ENCODE peak calls at places on chromosomes 12 and 14, in seven cellular contexts. J, V, P, U, D, O and M are unnamed samples.

GRCh38 chr12:120737557-120738251 is 12.1 kb downstream of the ACADS start:
- DNase-seq in J (no peak), V (peak; percentile 22), P (peak; percentile 81), U (no peak), D (no peak), O (peak; percentile 68), M (peak; percentile 74)

GRCh38 chr14:63362305-63362914 is 43.7 kb upstream of the GPHB5 start:
- DNase-seq in J (no peak), V (no peak), P (no peak), U (peak; percentile 62), D (no peak), O (no peak), M (peak; percentile 26)

GRCh38 chr12:112599871-112600270 is 181.1 kb downstream of the PTPN11 start:
- DNase-seq in J (no peak), V (no peak), P (no peak), U (no peak), D (peak; percentile 5), O (no peak), M (no peak)

GRCh38 chr12:104501115-104501514 is 44.4 kb downstream of the CHST11 start:
- DNase-seq in J (no peak), V (no peak), P (no peak), U (no peak), D (no peak), O (no peak), M (no peak)

GRCh38 chr14:20427231-20428009 is 8.5 kb downstream of the KLHL33 start:
- DNase-seq in J (peak; percentile 71), V (peak; percentile 76), P (no peak), U (no peak), D (no peak), O (no peak), M (peak; percentile 69)

GRCh38 chr14:64788706-64789105 is 84.5 kb downstream of the PLEKHG3 start:
- DNase-seq in J (peak; percentile 94), V (peak; percentile 77), P (no peak), U (no peak), D (no peak), O (no peak), M (no peak)

GRCh38 chr12:39575498-39575875 is 44.1 kb downstream of the ABCD2 start:
- DNase-seq in J (no peak), V (no peak), P (no peak), U (no peak), D (no peak), O (no peak), M (no peak)

GRCh38 chr14:53613404-53614253 is 343.0 kb downstream of the BMP4 start:
- DNase-seq in J (peak; percentile 90), V (peak; percentile 76), P (no peak), U (peak; percentile 46), D (no peak), O (no peak), M (peak; percentile 40)

GRCh38 chr14:94640721-94641631 is 28.8 kb downstream of the SERPINA3 start:
- DNase-seq in J (no peak), V (no peak), P (no peak), U (no peak), D (no peak), O (no peak), M (peak; percentile 51)

GRCh38 chr12:110641512-110641911 is 27.6 kb downstream of the TCTN1 start:
- DNase-seq in J (peak; percentile 23), V (no peak), P (no peak), U (peak; percentile 8), D (no peak), O (no peak), M (no peak)

GRCh38 chr14:102086346-102086971 is 385 bp downstream of the HSP90AA1 start:
- DNase-seq in J (peak; percentile 68), V (peak; percentile 66), P (no peak), U (no peak), D (peak; percentile 42), O (no peak), M (peak; percentile 48)

GRCh38 chr14:23640524-23641141 is 4.5 kb downstream of the DHRS2 start:
- DNase-seq in J (peak; percentile 49), V (no peak), P (peak; percentile 49), U (no peak), D (no peak), O (no peak), M (peak; percentile 43)

GRCh38 chr14:74135386-74135785 is 50.6 kb downstream of the LIN52 start:
- DNase-seq in J (peak; percentile 60), V (no peak), P (no peak), U (no peak), D (no peak), O (no peak), M (no peak)

GRCh38 chr14:74524076-74524812 is 30.7 kb downstream of the ISCA2 start:
- DNase-seq in J (peak; percentile 60), V (no peak), P (no peak), U (no peak), D (no peak), O (no peak), M (no peak)

DNA sequence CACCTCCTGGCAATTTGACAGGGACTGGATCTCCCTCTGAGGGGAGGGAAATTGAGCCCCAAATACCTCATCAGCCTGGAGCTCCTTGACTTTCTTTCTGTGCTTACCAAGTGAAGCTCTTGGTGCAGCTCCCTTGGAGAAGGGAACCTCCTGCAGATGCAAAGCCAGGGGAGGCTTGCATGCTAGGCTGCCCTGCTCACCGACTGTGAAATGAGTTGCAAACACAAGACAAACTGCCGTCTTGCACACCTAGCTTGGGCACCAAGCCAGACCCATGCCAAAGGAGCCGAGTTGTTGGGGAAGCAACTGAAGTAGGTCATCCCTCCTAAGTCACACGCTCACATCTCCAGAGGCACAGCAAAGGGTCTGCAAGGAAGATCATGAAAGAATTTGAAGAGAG is 95.2 kb downstream of the GTF2A1 start:
- DNase-seq in J (no peak), V (no peak), P (no peak), U (no peak), D (no peak), O (no peak), M (no peak)
- H3K4ac ChIP-seq in J (no peak overlapping the region), V (no peak overlapping the region), P (no peak overlapping the region), U (no peak overlapping the region), D (no peak overlapping the region), O (no peak overlapping the region), M (no peak overlapping the region)

DNA sequence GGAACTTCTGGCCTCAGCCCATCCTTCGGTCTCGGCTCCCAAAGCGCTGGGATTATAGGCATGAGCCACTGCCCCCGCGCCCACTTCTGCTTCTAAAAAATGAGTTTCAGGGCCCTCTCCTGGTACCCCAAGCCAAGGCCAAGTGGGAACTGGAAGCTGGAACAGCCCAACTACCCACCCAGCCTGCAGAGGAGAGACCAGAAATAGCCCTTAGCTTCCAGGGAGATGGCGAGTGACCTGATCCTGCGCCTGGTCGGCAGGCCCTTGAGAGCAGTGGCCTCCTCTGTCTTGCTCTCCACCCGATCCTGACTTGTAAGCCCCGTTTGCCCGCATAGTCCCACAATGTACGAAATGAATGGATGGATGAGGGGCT is 31.2 kb upstream of the PLEKHG6 start:
- DNase-seq in J (no peak), V (no peak), P (no peak), U (no peak), D (no peak), O (no peak), M (no peak)
- H3K27ac ChIP-seq in J (peak overlapping the region; percentile 73), V (peak overlapping the region; percentile 72), P (no peak overlapping the region), U (no peak overlapping the region), D (peak overlapping the region; percentile 83), O (no peak overlapping the region), M (peak overlapping the region; percentile 49)

DNA sequence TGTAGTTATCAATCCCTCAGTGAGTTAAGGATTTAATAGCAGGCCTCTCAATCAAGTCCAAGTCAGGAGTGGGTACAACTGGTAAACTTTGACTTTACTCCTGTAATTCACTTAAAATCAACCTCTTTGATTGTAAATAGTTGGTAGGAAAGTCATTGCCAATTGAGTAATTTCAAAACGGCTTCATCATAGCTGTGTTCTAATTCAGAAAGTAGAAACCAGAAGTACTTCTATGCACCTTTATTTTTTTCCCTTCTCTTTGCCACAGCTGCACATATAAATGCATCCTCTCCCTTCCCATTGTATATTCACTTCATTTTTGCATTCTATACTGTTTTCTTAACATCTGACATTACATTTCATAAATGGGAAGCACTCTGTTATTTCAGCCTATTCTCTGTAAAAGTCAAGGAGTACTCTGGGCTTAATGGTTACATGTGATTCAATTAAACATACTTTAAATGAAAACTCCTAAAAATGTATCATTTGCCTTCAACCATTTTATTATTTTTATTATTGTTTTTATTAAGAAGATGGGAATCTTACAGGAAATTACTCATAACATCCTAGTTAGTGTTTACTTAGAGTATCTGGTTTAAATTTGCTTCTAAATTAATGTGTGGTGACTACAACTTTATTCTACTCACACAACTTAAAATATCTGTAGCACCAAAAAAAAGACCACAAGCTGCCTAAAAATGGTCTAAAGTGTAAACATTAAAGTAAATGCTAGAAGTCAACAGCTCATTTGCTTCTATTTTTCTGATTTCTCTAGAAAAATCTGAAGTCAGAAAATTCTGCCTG is 171.2 kb downstream of the CEP128 start:
- DNase-seq in J (peak; percentile 34), V (no peak), P (no peak), U (no peak), D (no peak), O (no peak), M (no peak)
- H3K4ac ChIP-seq in J (no peak overlapping the region), V (no peak overlapping the region), P (no peak overlapping the region), U (no peak overlapping the region), D (no peak overlapping the region), O (no peak overlapping the region), M (no peak overlapping the region)

DNA sequence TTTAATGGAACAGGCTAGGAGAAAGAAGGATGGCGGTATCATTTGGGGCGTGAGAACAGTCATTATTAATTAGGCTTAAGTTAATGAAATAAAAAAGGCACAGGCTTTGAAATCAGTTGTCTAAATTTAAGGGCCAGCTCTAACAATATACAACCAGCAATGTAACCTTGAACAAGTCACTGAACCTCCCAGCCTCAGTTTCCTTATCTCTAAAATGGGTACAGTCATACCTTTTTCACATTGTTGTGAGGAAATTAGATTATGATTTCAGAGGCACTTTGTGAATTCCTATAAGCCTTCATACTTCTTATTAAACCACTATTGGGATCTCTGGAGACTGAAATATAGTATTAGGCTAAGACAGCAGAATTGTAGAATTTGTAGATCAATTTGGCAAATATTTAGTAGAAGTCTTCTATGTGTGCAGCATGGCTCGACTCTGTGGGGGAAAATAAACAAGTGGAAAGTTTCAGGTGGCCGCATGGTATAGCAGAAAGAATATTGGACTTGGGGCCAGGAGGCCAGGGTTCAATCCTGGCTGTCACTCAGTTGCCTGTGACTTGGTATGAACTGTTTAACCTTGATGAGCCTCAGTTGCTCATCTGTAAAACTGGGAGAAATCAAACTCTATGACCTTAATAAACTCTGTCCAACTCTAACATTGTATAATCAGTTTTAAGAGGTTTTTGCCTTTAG is 117.7 kb downstream of the ETV6 start:
- DNase-seq in J (no peak), V (no peak), P (no peak), U (no peak), D (no peak), O (no peak), M (no peak)
- H3K27ac ChIP-seq in J (no peak overlapping the region), V (no peak overlapping the region), P (no peak overlapping the region), U (no peak overlapping the region), D (no peak overlapping the region), O (no peak overlapping the region), M (no peak overlapping the region)

GRCh38 chr12:106013941-106014340 is 124.8 kb downstream of the NUAK1 start:
- DNase-seq in J (no peak), V (no peak), P (no peak), U (no peak), D (no peak), O (no peak), M (no peak)
- H3K4ac ChIP-seq in J (no peak overlapping the region), V (no peak overlapping the region), P (no peak overlapping the region), U (no peak overlapping the region), D (no peak overlapping the region), O (no peak overlapping the region), M (no peak overlapping the region)

GRCh38 chr12:94948232-94948810 is 55.2 kb downstream of the NDUFA12 start:
- DNase-seq in J (no peak), V (no peak), P (no peak), U (no peak), D (no peak), O (no peak), M (no peak)
- H3K27ac ChIP-seq in J (no peak overlapping the region), V (no peak overlapping the region), P (no peak overlapping the region), U (no peak overlapping the region), D (no peak overlapping the region), O (no peak overlapping the region), M (no peak overlapping the region)